ENCODE peak calls at places on chromosomes 3 and 15, in four cellular contexts. One of them, this sample, is unnamed.

GRCh38 chr3:127738192-127738840 is 65.6 kb downstream of the ABTB1 start:
- DNase-seq in GM12878: no peak
- DNase-seq in H1: no peak
- DNase-seq in HepG2: no peak
- DNase-seq in this sample: no peak

GRCh38 chr3:117719316-117719926 is 1009.8 kb downstream of the TUSC7 start:
- DNase-seq in HepG2: peak
- DNase-seq in GM12878: no peak
- DNase-seq in H1: no peak
- DNase-seq in this sample: no peak

GRCh38 chr3:122668930-122669730 is 11.5 kb upstream of the PARP14 start:
- DNase-seq in GM12878: no peak
- DNase-seq in HepG2: peak
- DNase-seq in H1: no peak
- DNase-seq in this sample: no peak

GRCh38 chr3:56667973-56668579 is 15.0 kb downstream of the TASOR start:
- DNase-seq in H1: no peak
- DNase-seq in GM12878: no peak
- DNase-seq in HepG2: no peak
- DNase-seq in this sample: no peak

GRCh38 chr3:77309460-77309859 is 269.6 kb downstream of the ROBO2 start:
- DNase-seq in H1: no peak
- DNase-seq in GM12878: no peak
- DNase-seq in HepG2: no peak
- DNase-seq in this sample: no peak

GRCh38 chr3:194323785-194324735 is 27.1 kb downstream of the CPN2 start:
- DNase-seq in H1: no peak
- DNase-seq in HepG2: peak
- DNase-seq in GM12878: no peak
- DNase-seq in this sample: no peak

GRCh38 chr3:183862610-183863009 is 22.1 kb downstream of the PARL start:
- DNase-seq in H1: no peak
- DNase-seq in GM12878: no peak
- DNase-seq in HepG2: no peak
- DNase-seq in this sample: no peak

GRCh38 chr3:137468446-137468845 is 295.7 kb upstream of the SOX14 start:
- DNase-seq in HepG2: no peak
- DNase-seq in H1: no peak
- DNase-seq in GM12878: no peak
- DNase-seq in this sample: no peak

GRCh38 chr3:57228734-57229505 is 1.4 kb downstream of the APPL1 start:
- DNase-seq in HepG2: no peak
- DNase-seq in H1: no peak
- DNase-seq in GM12878: no peak
- DNase-seq in this sample: no peak

GRCh38 chr3:84318273-84318809 is 640.4 kb upstream of the CADM2 start:
- DNase-seq in HepG2: no peak
- DNase-seq in H1: no peak
- DNase-seq in GM12878: no peak
- DNase-seq in this sample: peak

GRCh38 chr15:40155270-40155910 is 5.5 kb upstream of the BUB1B start:
- DNase-seq in HepG2: no peak
- DNase-seq in GM12878: no peak
- DNase-seq in H1: peak
- DNase-seq in this sample: no peak

GRCh38 chr15:71136159-71137137 is 21.2 kb downstream of the THSD4 start:
- DNase-seq in H1: no peak
- DNase-seq in HepG2: no peak
- DNase-seq in GM12878: no peak
- DNase-seq in this sample: peak

GRCh38 chr3:38000242-38000916 is 9.8 kb downstream of the VILL start:
- DNase-seq in GM12878: no peak
- DNase-seq in H1: no peak
- DNase-seq in HepG2: no peak
- DNase-seq in this sample: no peak

GRCh38 chr15:65421360-65422215 is 1.2 kb downstream of the IGDCC4 start:
- DNase-seq in HepG2: no peak
- DNase-seq in H1: peak
- DNase-seq in GM12878: no peak
- DNase-seq in this sample: peak

GRCh38 chr3:62197613-62198012 is 175.7 kb downstream of the FEZF2 start:
- DNase-seq in HepG2: no peak
- DNase-seq in GM12878: no peak
- DNase-seq in H1: no peak
- DNase-seq in this sample: no peak

GRCh38 chr3:47365213-47366153 is 15.3 kb upstream of the PTPN23 start:
- DNase-seq in HepG2: no peak
- DNase-seq in GM12878: no peak
- DNase-seq in H1: no peak
- DNase-seq in this sample: no peak

GRCh38 chr3:8464668-8465067 is 37.0 kb upstream of the LMCD1 start:
- DNase-seq in GM12878: no peak
- DNase-seq in H1: no peak
- DNase-seq in HepG2: no peak
- DNase-seq in this sample: no peak

GRCh38 chr3:193704431-193704830 is 111.4 kb downstream of the OPA1 start:
- DNase-seq in GM12878: no peak
- DNase-seq in HepG2: no peak
- DNase-seq in H1: no peak
- DNase-seq in this sample: no peak

GRCh38 chr15:92897620-92898019 is 2.5 kb upstream of the CHD2 start:
- DNase-seq in H1: no peak
- DNase-seq in HepG2: no peak
- DNase-seq in GM12878: no peak
- DNase-seq in this sample: no peak

GRCh38 chr3:11415099-11415498 is 142.9 kb downstream of the ATG7 start:
- DNase-seq in H1: no peak
- DNase-seq in HepG2: no peak
- DNase-seq in GM12878: no peak
- DNase-seq in this sample: no peak

GRCh38 chr15:30043211-30043655 is 39.5 kb upstream of the GOLGA8J start:
- DNase-seq in GM12878: no peak
- DNase-seq in H1: no peak
- DNase-seq in HepG2: no peak
- DNase-seq in this sample: no peak

GRCh38 chr3:17070560-17070959 is 185.8 kb downstream of the PLCL2 start:
- DNase-seq in H1: no peak
- DNase-seq in HepG2: no peak
- DNase-seq in GM12878: no peak
- DNase-seq in this sample: no peak

GRCh38 chr3:159751141-159751540 is 237.5 kb upstream of the IL12A start:
- DNase-seq in GM12878: no peak
- DNase-seq in HepG2: no peak
- DNase-seq in H1: no peak
- DNase-seq in this sample: no peak

GRCh38 chr3:53256704-53257055 is 858 bp upstream of the TKT start:
- DNase-seq in HepG2: no peak
- DNase-seq in GM12878: no peak
- DNase-seq in H1: no peak
- DNase-seq in this sample: no peak

GRCh38 chr15:23081271-23081670 is 41.9 kb upstream of the TUBGCP5 start:
- DNase-seq in HepG2: no peak
- DNase-seq in GM12878: no peak
- DNase-seq in H1: no peak
- DNase-seq in this sample: no peak

GRCh38 chr3:197801801-197802504 is 10.9 kb downstream of the LRCH3 start:
- DNase-seq in H1: no peak
- DNase-seq in HepG2: no peak
- DNase-seq in GM12878: peak
- DNase-seq in this sample: no peak

GRCh38 chr3:190533511-190534282 is 19.8 kb downstream of the IL1RAP start:
- DNase-seq in HepG2: no peak
- DNase-seq in H1: no peak
- DNase-seq in GM12878: no peak
- DNase-seq in this sample: no peak

GRCh38 chr3:11565932-11566331 is 77.8 kb downstream of the VGLL4 start:
- DNase-seq in HepG2: no peak
- DNase-seq in GM12878: no peak
- DNase-seq in H1: no peak
- DNase-seq in this sample: no peak

GRCh38 chr15:63503739-63504246 is 600 bp upstream of the USP3 start:
- DNase-seq in GM12878: no peak
- DNase-seq in H1: no peak
- DNase-seq in HepG2: peak
- DNase-seq in this sample: no peak

GRCh38 chr15:87528873-87529272 is 727.7 kb downstream of the NTRK3 start:
- DNase-seq in HepG2: no peak
- DNase-seq in H1: no peak
- DNase-seq in GM12878: no peak
- DNase-seq in this sample: no peak

GRCh38 chr3:99407257-99407656 is 231.1 kb upstream of the COL8A1 start:
- DNase-seq in GM12878: no peak
- DNase-seq in H1: no peak
- DNase-seq in HepG2: no peak
- DNase-seq in this sample: no peak

GRCh38 chr15:41230650-41231533 is at the start of the genes CHP1 and EXD1:
- DNase-seq in H1: peak
- DNase-seq in HepG2: peak
- DNase-seq in GM12878: peak
- DNase-seq in this sample: peak

GRCh38 chr3:71893702-71894479 is 108.9 kb upstream of the PROK2 start:
- DNase-seq in HepG2: no peak
- DNase-seq in GM12878: no peak
- DNase-seq in H1: no peak
- DNase-seq in this sample: no peak

GRCh38 chr15:73225358-73226015 is 143.3 kb downstream of the HCN4 start:
- DNase-seq in H1: peak
- DNase-seq in GM12878: no peak
- DNase-seq in HepG2: no peak
- DNase-seq in this sample: no peak

GRCh38 chr15:43517354-43518072 is at the start of gene MAP1A:
- DNase-seq in GM12878: no peak
- DNase-seq in H1: peak
- DNase-seq in HepG2: no peak
- DNase-seq in this sample: no peak

GRCh38 chr3:24344784-24345439 is 149.7 kb downstream of the THRB start:
- DNase-seq in H1: no peak
- DNase-seq in HepG2: no peak
- DNase-seq in GM12878: no peak
- DNase-seq in this sample: no peak

GRCh38 chr3:48430359-48431101 is 644 bp upstream of the PLXNB1 start:
- DNase-seq in GM12878: no peak
- DNase-seq in H1: no peak
- DNase-seq in HepG2: no peak
- DNase-seq in this sample: no peak

GRCh38 chr15:74983725-74984231 is 11.6 kb upstream of the SCAMP5 start:
- DNase-seq in H1: no peak
- DNase-seq in GM12878: peak
- DNase-seq in HepG2: no peak
- DNase-seq in this sample: no peak

GRCh38 chr3:50028336-50028735 is 60.4 kb upstream of the RBM5 start:
- DNase-seq in H1: no peak
- DNase-seq in GM12878: no peak
- DNase-seq in HepG2: no peak
- DNase-seq in this sample: no peak

DNA sequence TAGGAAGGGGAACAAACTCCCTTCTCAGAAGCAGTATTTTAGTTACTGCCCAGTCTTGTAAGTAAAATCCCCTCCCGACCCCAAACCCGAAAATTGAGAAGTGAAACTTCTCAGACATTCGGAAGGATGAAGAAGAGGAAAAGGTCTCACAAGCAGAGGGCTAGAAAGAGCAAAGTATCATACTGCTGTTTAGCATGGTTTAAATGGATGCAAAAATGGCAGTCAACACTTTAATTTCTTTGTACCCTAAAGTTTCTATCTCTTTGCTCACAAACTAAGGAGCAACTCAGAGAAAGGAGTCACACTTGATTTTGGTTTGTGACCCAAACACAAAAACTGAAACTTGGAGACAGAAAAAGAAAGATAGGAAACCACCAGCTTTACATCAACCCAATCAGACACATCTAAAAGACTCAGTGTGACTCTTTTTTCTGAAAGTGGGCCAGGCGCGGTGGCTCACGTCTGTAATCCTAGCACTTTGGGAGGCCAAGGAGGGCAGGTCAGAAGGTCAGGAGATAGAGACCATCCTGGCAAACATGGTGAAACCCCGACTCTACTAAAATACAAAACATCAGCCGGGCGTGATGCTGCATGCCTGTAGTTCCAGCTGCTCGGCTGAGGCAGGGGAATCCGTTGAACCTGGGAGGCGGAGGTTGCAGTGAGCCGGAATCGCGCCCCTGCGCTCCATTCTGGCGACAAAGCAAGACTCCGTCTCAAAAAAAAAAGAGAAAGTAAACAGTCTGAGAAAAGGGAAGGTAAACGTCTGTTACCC is 63.2 kb upstream of the ATP11B start:
- DNase-seq in H1: no peak
- DNase-seq in GM12878: peak
- DNase-seq in HepG2: no peak
- DNase-seq in this sample: no peak
- H3K4me3 ChIP-seq in H1: no peak
- H3K4me3 ChIP-seq in GM12878: peak
- H3K4me3 ChIP-seq in HepG2: peak
- H3K4me3 ChIP-seq in this sample: no peak

DNA sequence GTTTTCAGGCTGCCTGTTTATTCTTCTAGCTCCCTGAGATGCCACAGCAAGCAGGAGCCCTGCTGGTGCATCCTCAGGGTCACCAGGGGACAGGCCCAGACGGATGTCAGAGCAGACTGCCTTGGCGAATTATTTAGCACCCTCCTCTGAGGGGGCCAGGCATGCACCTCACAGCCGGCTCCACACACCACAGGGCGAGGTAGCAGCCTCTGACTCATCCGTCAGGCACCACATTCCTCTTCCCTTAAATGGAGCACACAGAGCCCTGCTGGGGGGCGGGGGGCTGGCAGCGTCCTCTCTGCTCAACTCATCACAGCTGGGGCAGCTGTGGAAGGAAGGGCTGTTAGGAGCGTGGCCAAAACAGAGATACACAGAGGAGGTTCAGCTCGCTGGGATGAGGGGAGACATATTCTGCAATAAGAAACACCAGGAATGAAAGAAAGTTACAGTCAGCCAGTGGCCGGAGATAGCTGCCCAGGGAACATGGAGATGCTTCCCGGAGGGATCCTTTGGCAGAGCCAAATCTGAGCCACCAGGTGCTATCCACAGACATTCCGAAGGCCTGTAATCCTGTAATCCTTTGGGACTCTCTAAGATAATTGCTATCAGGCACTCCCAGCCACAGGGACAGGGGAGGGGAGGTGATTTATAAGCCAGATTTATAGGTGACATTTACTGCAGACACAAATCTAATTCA is 13.9 kb upstream of the PRICKLE2 start:
- DNase-seq in GM12878: no peak
- DNase-seq in HepG2: peak
- DNase-seq in H1: peak
- DNase-seq in this sample: peak
- TF ChIP-seq ZNF274 in GM12878: no peak
- TF ChIP-seq ZNF274 in HepG2: no peak
- TF ChIP-seq ZNF274 in H1: no peak
- TF ChIP-seq ZNF274 in this sample: no peak

GRCh38 chr3:178325330-178325729 is 210.9 kb upstream of the KCNMB2 start:
- DNase-seq in H1: no peak
- DNase-seq in GM12878: no peak
- DNase-seq in HepG2: no peak
- DNase-seq in this sample: no peak
- TF ChIP-seq SUZ12 in H1: no peak
- TF ChIP-seq SUZ12 in GM12878: no peak
- TF ChIP-seq SUZ12 in HepG2: no peak
- TF ChIP-seq SUZ12 in this sample: no peak

GRCh38 chr15:77115179-77115578 is 44.3 kb upstream of the TSPAN3 start:
- DNase-seq in H1: no peak
- DNase-seq in HepG2: no peak
- DNase-seq in GM12878: no peak
- DNase-seq in this sample: no peak
- H3K4me3 ChIP-seq in H1: no peak
- H3K4me3 ChIP-seq in HepG2: no peak
- H3K4me3 ChIP-seq in GM12878: no peak
- H3K4me3 ChIP-seq in this sample: no peak

This sample was measured in NT2/D1.